ENCODE peak calls at places on chromosome 15, in ten cellular contexts. V is dermis microvascular lymphatic vessel endothelial cell; D is mucosa of gallbladder; Q is non-pigmented ciliary epithelial cell; P is amygdala; K is caudate nucleus; H is stimulated activated CD4-positive, alpha-beta T cell treated with anti-CD3 and anti-CD28 coated beads, Interleukin-2, amount 100 ng/mL, for 48 hours; G is GM10248; R is neuronal stem cell; N is substantia nigra. E is an unnamed sample.
A peak's percentile ranks its signal among the peaks of the same experiment; 100 is the strongest.

GRCh38 chr15:77816983-77817382 is 184.3 kb upstream of the LINGO1 start:
- DNase-seq in G (no peak), D (no peak), H (no peak), V (no peak), K (no peak), Q (no peak), P (no peak), R (no peak), N (no peak), E (no peak)

GRCh38 chr15:70260580-70260979 is 162.9 kb upstream of the TLE3 start:
- DNase-seq in D (no peak), G (no peak), H (no peak), P (no peak), Q (no peak), K (no peak), R (no peak), N (no peak), V (no peak), E (no peak)

GRCh38 chr15:63888146-63888545 is 54.4 kb upstream of the HERC1 start:
- DNase-seq in V (no peak), N (peak; percentile 26), Q (no peak), G (no peak), K (no peak), R (no peak), P (no peak), H (no peak), D (no peak), E (no peak)

GRCh38 chr15:88018865-88019626 is 237.5 kb downstream of the NTRK3 start:
- DNase-seq in R (no peak), H (no peak), V (no peak), K (no peak), N (no peak), D (no peak), P (no peak), Q (no peak), G (no peak), E (peak; percentile 32)

GRCh38 chr15:43998607-43999006 is 171.8 kb downstream of the WDR76 start:
- DNase-seq in V (peak; percentile 91), N (peak; percentile 6), D (peak; percentile 42), K (no peak), P (peak; percentile 2), G (no peak), R (no peak), Q (peak; percentile 59), H (no peak), E (no peak)

GRCh38 chr15:77749236-77749997 is 116.7 kb upstream of the LINGO1 start:
- DNase-seq in N (no peak), G (no peak), P (no peak), D (no peak), K (no peak), H (no peak), V (no peak), Q (no peak), R (no peak), E (no peak)

GRCh38 chr15:92848464-92848851 is 51.7 kb upstream of the CHD2 start:
- DNase-seq in K (no peak), D (no peak), H (no peak), R (no peak), Q (no peak), G (no peak), P (no peak), N (no peak), V (no peak), E (no peak)

GRCh38 chr15:91853501-91853967 is at the start of gene SLCO3A1:
- DNase-seq in H (peak; percentile 45), G (no peak), V (peak; percentile 17), Q (no peak), N (peak; percentile 72), D (peak; percentile 69), K (peak; percentile 53), P (peak; percentile 65), R (peak; percentile 64), E (no peak)

GRCh38 chr15:47773163-47773562 is 55.9 kb downstream of the SEMA6D start:
- DNase-seq in P (no peak), N (no peak), D (no peak), R (no peak), V (no peak), K (no peak), Q (no peak), G (no peak), H (no peak), E (no peak)

GRCh38 chr15:95875141-95875643 is 455.3 kb upstream of the NR2F2 start:
- DNase-seq in G (no peak), V (peak; percentile 88), D (peak; percentile 39), H (no peak), P (no peak), N (no peak), R (no peak), K (no peak), Q (no peak), E (peak; percentile 81)

GRCh38 chr15:88080616-88081015 is 175.9 kb downstream of the NTRK3 start:
- DNase-seq in G (no peak), N (no peak), H (no peak), R (no peak), P (no peak), D (no peak), K (peak; percentile 52), V (no peak), Q (no peak), E (no peak)

GRCh38 chr15:47404877-47405276 is 312.4 kb upstream of the SEMA6D start:
- DNase-seq in D (no peak), G (no peak), R (no peak), K (no peak), H (no peak), Q (no peak), N (no peak), P (no peak), V (no peak), E (no peak)

GRCh38 chr15:65248506-65248905 is 37.2 kb upstream of the CILP start:
- DNase-seq in D (no peak), K (no peak), G (no peak), Q (no peak), V (no peak), H (no peak), R (no peak), N (no peak), P (no peak), E (no peak)

GRCh38 chr15:73560501-73561117 is 72.6 kb downstream of the NPTN start:
- DNase-seq in P (no peak), K (peak; percentile 13), R (no peak), D (peak; percentile 27), N (no peak), H (peak; percentile 8), G (no peak), V (peak; percentile 82), Q (no peak), E (peak; percentile 70)

GRCh38 chr15:95557226-95558046 is 773.1 kb upstream of the NR2F2 start:
- DNase-seq in K (no peak), V (peak; percentile 98), P (no peak), D (no peak), R (no peak), H (no peak), N (no peak), G (no peak), Q (peak; percentile 89), E (peak; percentile 87)

GRCh38 chr15:72353266-72353665 is 22.5 kb downstream of the HEXA start:
- DNase-seq in D (no peak), V (no peak), R (no peak), Q (no peak), N (no peak), K (no peak), P (no peak), H (no peak), G (no peak), E (no peak)

GRCh38 chr15:25971053-25971452 is 107.9 kb upstream of the ATP10A start:
- DNase-seq in G (no peak), R (no peak), D (no peak), P (no peak), Q (no peak), H (no peak), N (no peak), K (no peak), V (no peak), E (no peak)

GRCh38 chr15:89367485-89368451 is 33.1 kb upstream of the POLG start:
- DNase-seq in N (peak; percentile 28), G (no peak), K (peak; percentile 88), H (no peak), P (peak; percentile 69), D (no peak), Q (no peak), R (no peak), V (peak; percentile 30), E (no peak)

GRCh38 chr15:28981921-28982320 is 96.1 kb downstream of the APBA2 start:
- DNase-seq in R (no peak), G (no peak), H (no peak), V (no peak), P (no peak), D (no peak), N (no peak), Q (no peak), K (no peak), E (no peak)

GRCh38 chr15:68484696-68485400 is 52.9 kb upstream of the ITGA11 start:
- DNase-seq in R (no peak), G (no peak), N (no peak), P (no peak), Q (no peak), V (no peak), D (no peak), H (no peak), K (no peak), E (peak; percentile 60)

GRCh38 chr15:46120713-46121112 is 485.9 kb downstream of the SQOR start:
- DNase-seq in P (no peak), D (no peak), R (no peak), H (no peak), K (no peak), Q (no peak), N (no peak), V (no peak), G (no peak), E (no peak)

GRCh38 chr15:64651573-64652260 is 123.7 kb downstream of the RBPMS2 start:
- DNase-seq in D (no peak), R (no peak), P (no peak), H (no peak), K (no peak), G (peak; percentile 66), V (no peak), N (no peak), Q (no peak), E (no peak)

GRCh38 chr15:62153228-62153627 is 11.9 kb downstream of the C2CD4B start:
- DNase-seq in Q (no peak), P (no peak), R (no peak), H (peak; percentile 30), G (no peak), V (no peak), N (no peak), K (no peak), D (no peak), E (no peak)

GRCh38 chr15:74889390-74889881 is 406 bp upstream of the MPI start:
- DNase-seq in N (peak; percentile 35), V (peak; percentile 35), P (no peak), H (no peak), D (no peak), G (no peak), Q (no peak), K (peak; percentile 50), R (no peak), E (no peak)

GRCh38 chr15:85800460-85801123 is 5.9 kb upstream of the KLHL25 start:
- DNase-seq in H (no peak), K (no peak), R (no peak), N (no peak), G (no peak), V (no peak), Q (peak; percentile 17), D (peak; percentile 85), P (no peak), E (peak; percentile 36)

GRCh38 chr15:38699633-38700230 is 135.1 kb upstream of the RASGRP1 start:
- DNase-seq in K (peak; percentile 41), N (no peak), R (peak; percentile 43), D (peak; percentile 78), G (peak; percentile 60), V (peak; percentile 76), P (peak; percentile 14), Q (no peak), H (peak; percentile 66), E (peak; percentile 47)

GRCh38 chr15:48177383-48177874 is 666 bp downstream of the MYEF2 start:
- DNase-seq in G (peak; percentile 46), K (peak; percentile 37), N (no peak), H (no peak), R (no peak), P (no peak), D (no peak), V (peak; percentile 75), Q (peak; percentile 27), E (peak; percentile 39)

GRCh38 chr15:34473840-34474239 is 36.2 kb upstream of the GOLGA8A start:
- DNase-seq in R (no peak), N (no peak), H (no peak), V (no peak), G (no peak), D (no peak), K (no peak), P (no peak), Q (no peak), E (no peak)

E was measured in astrocyte of the cerebellum.